ENCODE peak calls at places on chromosomes 12 and 14, in eight cellular contexts. W, K, S, Q, D, O, M and H are unnamed samples.

GRCh38 chr14:70871863-70872677 is 35.2 kb upstream of the PCNX1 start:
- DNase-seq in M (no peak), W (no peak), S (no peak), O (no peak), K (no peak), Q (no peak), D (no peak), H (peak; percentile 77)

GRCh38 chr12:24850486-24850885 is 98.4 kb downstream of the BCAT1 start:
- DNase-seq in K (no peak), W (peak; percentile 33), S (no peak), Q (no peak), O (no peak), D (no peak), M (no peak), H (no peak)

GRCh38 chr14:49207451-49207850 is 378.7 kb downstream of the RPS29 start:
- DNase-seq in O (no peak), Q (no peak), S (no peak), W (no peak), K (no peak), D (no peak), M (no peak), H (no peak)

GRCh38 chr12:53660064-53660463 is 15.8 kb downstream of the ATP5MC2 start:
- DNase-seq in D (no peak), S (no peak), K (no peak), M (no peak), O (no peak), W (peak; percentile 46), Q (peak; percentile 79), H (no peak)

GRCh38 chr14:24353551-24354529 is 14.0 kb upstream of the RIPK3 start:
- DNase-seq in S (no peak), Q (no peak), K (no peak), D (no peak), O (no peak), W (peak; percentile 72), M (no peak), H (no peak)

GRCh38 chr14:53929871-53930685 is 26.5 kb downstream of the BMP4 start:
- DNase-seq in W (no peak), K (peak; percentile 42), Q (no peak), M (no peak), D (no peak), S (no peak), O (peak; percentile 14), H (peak; percentile 55)

GRCh38 chr12:102990419-102990818 is 32.9 kb downstream of the ASCL1 start:
- DNase-seq in K (no peak), D (no peak), W (no peak), O (no peak), S (no peak), M (no peak), Q (no peak), H (no peak)

GRCh38 chr12:63018273-63018672 is 83.3 kb upstream of the PPM1H start:
- DNase-seq in D (no peak), S (no peak), K (no peak), W (no peak), O (no peak), Q (no peak), M (no peak), H (no peak)

GRCh38 chr12:52010692-52011601 is 4.2 kb downstream of the TAMALIN start:
- DNase-seq in K (no peak), W (no peak), Q (no peak), O (no peak), M (no peak), D (no peak), S (no peak), H (no peak)

GRCh38 chr12:108722463-108722862 is 8.9 kb downstream of the CORO1C start:
- DNase-seq in D (no peak), K (no peak), W (no peak), M (no peak), Q (no peak), S (no peak), O (no peak), H (no peak)
- H3K4me3 ChIP-seq in D (peak overlapping the region; percentile 8), K (no peak overlapping the region), W (peak overlapping the region; percentile 0), M (no peak overlapping the region), Q (no peak overlapping the region), S (no peak overlapping the region), O (no peak overlapping the region), H (no peak overlapping the region)

GRCh38 chr14:99790978-99791376 is 2.2 kb upstream of the EML1 start:
- DNase-seq in O (no peak), S (peak; percentile 75), Q (no peak), D (no peak), W (no peak), M (no peak), K (no peak), H (no peak)

GRCh38 chr14:99791476-99792283 is 1.5 kb upstream of the EML1 start:
- DNase-seq in K (no peak), M (no peak), O (no peak), D (no peak), Q (no peak), W (no peak), S (peak; percentile 65), H (no peak)

GRCh38 chr14:99793213-99794155 is at the start of gene EML1:
- DNase-seq in K (peak; percentile 92), Q (peak; percentile 95), O (peak; percentile 73), D (peak; percentile 36), W (peak; percentile 79), S (peak; percentile 89), M (peak; percentile 75), H (peak; percentile 80)

GRCh38 chr14:99794156-99794780 is 1.1 kb downstream of the EML1 start:
- DNase-seq in K (no peak), W (no peak), M (no peak), O (no peak), Q (no peak), S (no peak), D (no peak), H (no peak)

GRCh38 chr14:99792551-99793212 is 531 bp upstream of the EML1 start:
- DNase-seq in M (no peak), D (no peak), Q (peak; percentile 80), S (no peak), O (peak; percentile 9), W (peak; percentile 34), K (peak; percentile 13), H (no peak)
- H3K4me3 ChIP-seq in M (peak overlapping the region; percentile 50), D (peak overlapping the region; percentile 49), Q (peak overlapping the region; percentile 97), S (peak overlapping the region; percentile 60), O (no peak overlapping the region), W (peak overlapping the region; percentile 23), K (peak overlapping the region; percentile 24), H (no peak overlapping the region)

GRCh38 chr12:16560273-16560672 is 45.7 kb downstream of the LMO3 start:
- DNase-seq in W (no peak), D (no peak), O (no peak), S (no peak), M (no peak), Q (no peak), K (no peak), H (no peak)

GRCh38 chr12:16568873-16569272 is 37.1 kb downstream of the LMO3 start:
- DNase-seq in M (no peak), Q (no peak), S (no peak), D (no peak), W (no peak), O (no peak), K (no peak), H (peak; percentile 48)

GRCh38 chr12:16563519-16563918 is 42.4 kb downstream of the LMO3 start:
- DNase-seq in M (no peak), S (no peak), K (no peak), D (no peak), O (no peak), Q (no peak), W (no peak), H (no peak)

GRCh38 chr12:16562413-16562812 is 43.5 kb downstream of the LMO3 start:
- DNase-seq in K (no peak), M (no peak), D (no peak), W (no peak), O (no peak), S (no peak), Q (no peak), H (no peak)

GRCh38 chr12:16564675-16565074 is 41.3 kb downstream of the LMO3 start:
- DNase-seq in O (no peak), W (no peak), K (no peak), Q (no peak), D (no peak), S (no peak), M (no peak), H (no peak)
- H3K4me3 ChIP-seq in O (no peak overlapping the region), W (no peak overlapping the region), K (no peak overlapping the region), Q (no peak overlapping the region), D (no peak overlapping the region), S (no peak overlapping the region), M (no peak overlapping the region), H (no peak overlapping the region)

DNA sequence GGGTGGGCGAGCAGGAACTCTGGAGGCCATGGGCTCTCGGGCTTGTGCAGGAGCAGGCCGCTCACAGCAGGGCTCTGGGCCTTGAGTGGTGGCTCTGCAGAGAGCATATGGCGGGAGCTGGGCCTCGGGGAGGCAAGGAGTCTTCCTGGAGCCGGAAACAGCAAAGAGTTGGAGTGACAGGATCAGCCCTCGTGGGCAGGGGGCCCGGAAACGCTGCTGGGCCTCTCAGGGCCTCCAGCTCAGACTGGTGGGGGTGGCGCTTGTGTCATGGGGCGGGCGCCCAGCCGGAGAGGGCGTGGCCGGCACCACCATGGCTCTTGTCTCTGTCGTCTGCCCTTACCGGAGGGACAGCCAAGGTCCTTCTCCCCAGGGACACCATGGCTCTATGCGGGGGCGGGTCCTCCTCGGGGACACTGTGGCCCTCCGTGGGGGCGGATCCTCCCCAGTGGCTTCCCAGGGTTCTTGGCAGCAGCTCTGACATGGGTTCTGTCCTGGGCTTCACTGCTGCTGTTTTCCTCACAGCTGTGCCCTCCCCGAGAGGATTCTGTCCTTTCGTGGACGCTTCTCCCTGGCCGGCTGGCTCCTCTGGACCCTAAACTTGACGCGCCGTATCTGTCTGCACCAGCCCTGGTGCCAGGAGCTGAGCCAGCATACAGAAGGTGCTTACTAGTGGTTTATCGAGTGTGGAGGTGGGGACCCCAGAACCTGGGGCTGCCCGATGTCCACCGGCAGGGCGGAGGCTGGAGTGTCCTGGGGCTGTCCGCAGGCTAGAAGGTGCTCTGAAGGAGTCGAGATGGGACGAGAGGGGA is 17.0 kb downstream of the FBRSL1 start:
- DNase-seq in S (peak; percentile 87), Q (peak; percentile 96), W (peak; percentile 75), K (peak; percentile 58), D (peak; percentile 35), O (peak; percentile 66), M (peak; percentile 43), H (no peak)
- H3K4me3 ChIP-seq in S (peak overlapping the region; percentile 22), Q (no peak overlapping the region), W (no peak overlapping the region), K (no peak overlapping the region), D (peak overlapping the region; percentile 13), O (peak overlapping the region; percentile 35), M (no peak overlapping the region), H (no peak overlapping the region)